ENCODE peak calls at places on chromosomes 13 and 19, in seven cellular contexts. One of them, this sample, is unnamed.

GRCh38 chr13:84630486-84630885 is 748.2 kb upstream of the SLITRK1 start:
- DNase-seq in SK-N-SH: no peak
- DNase-seq in K562: no peak
- DNase-seq in HepG2: no peak
- DNase-seq in GM12878: no peak
- DNase-seq in H1: no peak
- DNase-seq in GM12891: no peak
- DNase-seq in this sample: no peak

GRCh38 chr19:45474941-45475516 is 7.2 kb downstream of the FOSB start:
- DNase-seq in SK-N-SH: no peak
- DNase-seq in K562: no peak
- DNase-seq in HepG2: no peak
- DNase-seq in GM12878: no peak
- DNase-seq in H1: no peak
- DNase-seq in GM12891: no peak
- DNase-seq in this sample: no peak

GRCh38 chr13:70896136-70896535 is 787.9 kb upstream of the KLHL1 start:
- DNase-seq in SK-N-SH: no peak
- DNase-seq in K562: no peak
- DNase-seq in HepG2: no peak
- DNase-seq in GM12878: no peak
- DNase-seq in H1: no peak
- DNase-seq in GM12891: no peak
- DNase-seq in this sample: no peak

GRCh38 chr19:28201462-28201943 is 1011.4 kb downstream of the UQCRFS1 start:
- DNase-seq in SK-N-SH: no peak
- DNase-seq in K562: no peak
- DNase-seq in HepG2: no peak
- DNase-seq in GM12878: no peak
- DNase-seq in H1: no peak
- DNase-seq in GM12891: no peak
- DNase-seq in this sample: no peak

GRCh38 chr13:99416411-99417121 is 84.7 kb upstream of the TM9SF2 start:
- DNase-seq in SK-N-SH: no peak
- DNase-seq in K562: no peak
- DNase-seq in HepG2: no peak
- DNase-seq in GM12878: no peak
- DNase-seq in H1: no peak
- DNase-seq in GM12891: no peak
- DNase-seq in this sample: no peak

GRCh38 chr13:113120300-113121182 is 2.1 kb upstream of the F10 start:
- DNase-seq in SK-N-SH: no peak
- DNase-seq in K562: no peak
- DNase-seq in HepG2: no peak
- DNase-seq in GM12878: no peak
- DNase-seq in H1: no peak
- DNase-seq in GM12891: no peak
- DNase-seq in this sample: no peak

GRCh38 chr13:47409778-47410177 is 512.9 kb upstream of the HTR2A start:
- DNase-seq in SK-N-SH: no peak
- DNase-seq in K562: no peak
- DNase-seq in HepG2: no peak
- DNase-seq in GM12878: no peak
- DNase-seq in H1: no peak
- DNase-seq in GM12891: no peak
- DNase-seq in this sample: no peak

GRCh38 chr19:1455336-1456120 is 5.6 kb downstream of the APC2 start:
- DNase-seq in SK-N-SH: peak; percentile 94
- DNase-seq in K562: peak; percentile 97
- DNase-seq in HepG2: peak; percentile 76
- DNase-seq in GM12878: no peak
- DNase-seq in H1: peak; percentile 97
- DNase-seq in GM12891: no peak
- DNase-seq in this sample: peak; percentile 71

GRCh38 chr13:106186366-106187030 is 349.0 kb downstream of the EFNB2 start:
- DNase-seq in SK-N-SH: no peak
- DNase-seq in K562: no peak
- DNase-seq in HepG2: no peak
- DNase-seq in GM12878: no peak
- DNase-seq in H1: no peak
- DNase-seq in GM12891: no peak
- DNase-seq in this sample: no peak

GRCh38 chr19:35712529-35712909 is 5.3 kb upstream of the KMT2B start:
- DNase-seq in SK-N-SH: no peak
- DNase-seq in K562: no peak
- DNase-seq in HepG2: no peak
- DNase-seq in GM12878: no peak
- DNase-seq in H1: no peak
- DNase-seq in GM12891: peak; percentile 2
- DNase-seq in this sample: no peak

GRCh38 chr19:58385313-58386165 is 1.5 kb upstream of the RPS5 start:
- DNase-seq in SK-N-SH: no peak
- DNase-seq in K562: no peak
- DNase-seq in HepG2: no peak
- DNase-seq in GM12878: no peak
- DNase-seq in H1: no peak
- DNase-seq in GM12891: no peak
- DNase-seq in this sample: no peak

GRCh38 chr13:50919291-50919690 is 9.7 kb downstream of the RNASEH2B start:
- DNase-seq in SK-N-SH: no peak
- DNase-seq in K562: no peak
- DNase-seq in HepG2: no peak
- DNase-seq in GM12878: no peak
- DNase-seq in H1: no peak
- DNase-seq in GM12891: no peak
- DNase-seq in this sample: no peak

GRCh38 chr13:113091211-113091771 is 14.3 kb upstream of the F7 start:
- DNase-seq in SK-N-SH: no peak
- DNase-seq in K562: no peak
- DNase-seq in HepG2: no peak
- DNase-seq in GM12878: no peak
- DNase-seq in H1: no peak
- DNase-seq in GM12891: no peak
- DNase-seq in this sample: no peak

GRCh38 chr13:24112791-24113190 is 47.7 kb upstream of the SPATA13 start:
- DNase-seq in SK-N-SH: no peak
- DNase-seq in K562: no peak
- DNase-seq in HepG2: no peak
- DNase-seq in GM12878: no peak
- DNase-seq in H1: no peak
- DNase-seq in GM12891: no peak
- DNase-seq in this sample: no peak

GRCh38 chr13:33052446-33052845 is 36.2 kb downstream of the KL start:
- DNase-seq in SK-N-SH: no peak
- DNase-seq in K562: no peak
- DNase-seq in HepG2: no peak
- DNase-seq in GM12878: no peak
- DNase-seq in H1: no peak
- DNase-seq in GM12891: no peak
- DNase-seq in this sample: no peak

GRCh38 chr19:45103200-45103624 is 10.2 kb downstream of the PPP1R37 start:
- DNase-seq in SK-N-SH: no peak
- DNase-seq in K562: no peak
- DNase-seq in HepG2: no peak
- DNase-seq in GM12878: no peak
- DNase-seq in H1: no peak
- DNase-seq in GM12891: no peak
- DNase-seq in this sample: no peak

GRCh38 chr13:32838985-32839384 is 177.2 kb upstream of the KL start:
- DNase-seq in SK-N-SH: no peak
- DNase-seq in K562: no peak
- DNase-seq in HepG2: peak; percentile 24
- DNase-seq in GM12878: no peak
- DNase-seq in H1: peak; percentile 40
- DNase-seq in GM12891: no peak
- DNase-seq in this sample: peak; percentile 20

GRCh38 chr13:110714798-110715394 is 1.4 kb downstream of the ING1 start:
- DNase-seq in SK-N-SH: no peak
- DNase-seq in K562: no peak
- DNase-seq in HepG2: peak; percentile 20
- DNase-seq in GM12878: no peak
- DNase-seq in H1: peak; percentile 71
- DNase-seq in GM12891: no peak
- DNase-seq in this sample: no peak

GRCh38 chr13:45047394-45048328 is 58.3 kb downstream of the GPALPP1 start:
- DNase-seq in SK-N-SH: peak; percentile 79
- DNase-seq in K562: peak; percentile 48
- DNase-seq in HepG2: peak; percentile 51
- DNase-seq in GM12878: peak; percentile 24
- DNase-seq in H1: peak; percentile 85
- DNase-seq in GM12891: peak; percentile 57
- DNase-seq in this sample: peak; percentile 51

GRCh38 chr13:46113596-46113995 is 8.8 kb upstream of the CPB2 start:
- DNase-seq in SK-N-SH: no peak
- DNase-seq in K562: no peak
- DNase-seq in HepG2: no peak
- DNase-seq in GM12878: no peak
- DNase-seq in H1: no peak
- DNase-seq in GM12891: no peak
- DNase-seq in this sample: no peak

GRCh38 chr13:46106839-46107371 is 2.1 kb upstream of the CPB2 start:
- DNase-seq in SK-N-SH: no peak
- DNase-seq in K562: no peak
- DNase-seq in HepG2: no peak
- DNase-seq in GM12878: no peak
- DNase-seq in H1: no peak
- DNase-seq in GM12891: no peak
- DNase-seq in this sample: no peak

GRCh38 chr13:46104868-46105267 is at the start of gene CPB2:
- DNase-seq in SK-N-SH: no peak
- DNase-seq in K562: no peak
- DNase-seq in HepG2: peak; percentile 73
- DNase-seq in GM12878: no peak
- DNase-seq in H1: no peak
- DNase-seq in GM12891: no peak
- DNase-seq in this sample: no peak

GRCh38 chr13:46111151-46111550 is 6.3 kb upstream of the CPB2 start:
- DNase-seq in SK-N-SH: no peak
- DNase-seq in K562: no peak
- DNase-seq in HepG2: no peak
- DNase-seq in GM12878: no peak
- DNase-seq in H1: no peak
- DNase-seq in GM12891: no peak
- DNase-seq in this sample: no peak

GRCh38 chr13:46109451-46109850 is 4.6 kb upstream of the CPB2 start:
- DNase-seq in SK-N-SH: no peak
- DNase-seq in K562: no peak
- DNase-seq in HepG2: peak; percentile 97
- DNase-seq in GM12878: no peak
- DNase-seq in H1: no peak
- DNase-seq in GM12891: no peak
- DNase-seq in this sample: no peak
- TF ChIP-seq TAF1 in SK-N-SH: no peak
- TF ChIP-seq TAF1 in K562: no peak
- TF ChIP-seq TAF1 in HepG2: peak; percentile 29
- TF ChIP-seq TAF1 in GM12878: no peak
- TF ChIP-seq TAF1 in H1: no peak
- TF ChIP-seq TAF1 in GM12891: no peak
- TF ChIP-seq TAF1 in this sample: no peak

DNA sequence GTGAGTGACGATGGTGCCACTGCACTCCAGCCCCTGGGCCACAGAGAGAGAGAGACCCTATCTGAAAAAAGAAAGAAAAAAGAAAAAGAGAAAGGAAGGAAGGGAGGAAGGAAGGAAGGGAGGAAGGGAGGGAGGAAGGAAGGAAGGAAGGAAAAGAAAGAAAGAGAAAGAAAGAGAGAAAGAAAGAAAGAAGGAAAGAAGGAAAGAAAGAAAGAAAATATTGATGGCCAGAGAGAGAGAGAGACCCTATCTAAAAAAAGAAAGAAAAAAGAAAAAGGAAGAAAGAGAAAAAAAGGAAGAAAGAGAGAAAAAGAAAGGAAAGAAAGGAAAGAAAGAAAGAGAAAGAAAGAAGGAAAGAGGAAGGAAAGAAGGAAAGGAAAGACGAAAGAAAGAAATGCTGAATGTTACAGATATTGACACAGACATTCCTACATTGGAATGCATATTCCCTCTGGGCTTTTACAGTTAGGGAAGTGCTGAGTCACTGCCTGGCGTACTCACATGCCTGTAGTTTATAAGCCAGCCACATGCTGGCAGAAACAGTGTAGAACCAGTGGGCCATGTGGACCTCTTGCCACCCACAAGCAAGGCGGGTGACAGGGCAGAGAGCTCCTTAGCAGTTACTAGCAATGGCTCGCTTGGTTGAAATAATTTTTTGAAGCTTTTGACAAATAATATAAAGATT is 34.6 kb upstream of the SLC46A3 start:
- DNase-seq in SK-N-SH: no peak
- DNase-seq in K562: no peak
- DNase-seq in HepG2: peak; percentile 75
- DNase-seq in GM12878: no peak
- DNase-seq in H1: peak; percentile 50
- DNase-seq in GM12891: no peak
- DNase-seq in this sample: no peak
- TF ChIP-seq POLR2AphosphoS5 in SK-N-SH: no peak
- TF ChIP-seq POLR2AphosphoS5 in K562: no peak
- TF ChIP-seq POLR2AphosphoS5 in HepG2: no peak
- TF ChIP-seq POLR2AphosphoS5 in GM12878: no peak
- TF ChIP-seq POLR2AphosphoS5 in H1: no peak
- TF ChIP-seq POLR2AphosphoS5 in GM12891: no peak
- TF ChIP-seq POLR2AphosphoS5 in this sample: no peak

GRCh38 chr13:102089177-102089576 is 312.7 kb downstream of the FGF14 start:
- DNase-seq in SK-N-SH: no peak
- DNase-seq in K562: no peak
- DNase-seq in HepG2: no peak
- DNase-seq in GM12878: no peak
- DNase-seq in H1: no peak
- DNase-seq in GM12891: no peak
- DNase-seq in this sample: no peak
- TF ChIP-seq TAF1 in SK-N-SH: no peak
- TF ChIP-seq TAF1 in K562: no peak
- TF ChIP-seq TAF1 in HepG2: no peak
- TF ChIP-seq TAF1 in GM12878: no peak
- TF ChIP-seq TAF1 in H1: no peak
- TF ChIP-seq TAF1 in GM12891: no peak
- TF ChIP-seq TAF1 in this sample: no peak

GRCh38 chr19:11066326-11066725 is 22.9 kb upstream of the LDLR start:
- DNase-seq in SK-N-SH: no peak
- DNase-seq in K562: no peak
- DNase-seq in HepG2: no peak
- DNase-seq in GM12878: no peak
- DNase-seq in H1: no peak
- DNase-seq in GM12891: no peak
- DNase-seq in this sample: no peak

GRCh38 chr19:11070123-11070522 is 19.1 kb upstream of the LDLR start:
- DNase-seq in SK-N-SH: no peak
- DNase-seq in K562: no peak
- DNase-seq in HepG2: no peak
- DNase-seq in GM12878: no peak
- DNase-seq in H1: no peak
- DNase-seq in GM12891: no peak
- DNase-seq in this sample: no peak

GRCh38 chr19:11067356-11068113 is 21.7 kb upstream of the LDLR start:
- DNase-seq in SK-N-SH: no peak
- DNase-seq in K562: no peak
- DNase-seq in HepG2: no peak
- DNase-seq in GM12878: no peak
- DNase-seq in H1: no peak
- DNase-seq in GM12891: no peak
- DNase-seq in this sample: no peak

GRCh38 chr19:11073568-11073967 is 15.7 kb upstream of the LDLR start:
- DNase-seq in SK-N-SH: no peak
- DNase-seq in K562: no peak
- DNase-seq in HepG2: no peak
- DNase-seq in GM12878: no peak
- DNase-seq in H1: no peak
- DNase-seq in GM12891: no peak
- DNase-seq in this sample: no peak

GRCh38 chr19:11069451-11070009 is 19.7 kb upstream of the LDLR start:
- DNase-seq in SK-N-SH: no peak
- DNase-seq in K562: no peak
- DNase-seq in HepG2: no peak
- DNase-seq in GM12878: no peak
- DNase-seq in H1: no peak
- DNase-seq in GM12891: no peak
- DNase-seq in this sample: no peak
- TF ChIP-seq POLR2AphosphoS5 in SK-N-SH: no peak
- TF ChIP-seq POLR2AphosphoS5 in K562: no peak
- TF ChIP-seq POLR2AphosphoS5 in HepG2: no peak
- TF ChIP-seq POLR2AphosphoS5 in GM12878: no peak
- TF ChIP-seq POLR2AphosphoS5 in H1: no peak
- TF ChIP-seq POLR2AphosphoS5 in GM12891: no peak
- TF ChIP-seq POLR2AphosphoS5 in this sample: no peak

This sample was measured in GM12892.